ENCODE peak calls at places on chromosomes 7 and 10, in six cellular contexts. One of them, this sample, is unnamed. For H3K4me1 and H3K27me3, the result is how much of the 10 kb centered on the place peaks cover.

GRCh38 chr7:88306590-88307048 is at the start of gene STEAP4:
- DNase-seq in right cardiac atrium: peak
- DNase-seq in aorta: peak
- DNase-seq in psoas muscle: peak
- DNase-seq in mammary epithelial cell: peak
- DNase-seq in small intestine: peak
- DNase-seq in this sample: peak

GRCh38 chr7:31027161-31027965 is 24.7 kb upstream of the ADCYAP1R1 start:
- DNase-seq in small intestine: no peak
- DNase-seq in right cardiac atrium: no peak
- DNase-seq in mammary epithelial cell: no peak
- DNase-seq in psoas muscle: no peak
- DNase-seq in aorta: no peak
- DNase-seq in this sample: peak

GRCh38 chr10:2978111-2978510 is 89.2 kb upstream of the PFKP start:
- DNase-seq in small intestine: peak
- DNase-seq in aorta: no peak
- DNase-seq in right cardiac atrium: no peak
- DNase-seq in mammary epithelial cell: peak
- DNase-seq in psoas muscle: no peak
- DNase-seq in this sample: no peak

GRCh38 chr10:35276918-35277317 is 59.4 kb upstream of the CCNY start:
- DNase-seq in small intestine: no peak
- DNase-seq in psoas muscle: no peak
- DNase-seq in aorta: no peak
- DNase-seq in right cardiac atrium: no peak
- DNase-seq in mammary epithelial cell: no peak
- DNase-seq in this sample: no peak

GRCh38 chr7:39589323-39590111 is 23.3 kb downstream of the YAE1 start:
- DNase-seq in mammary epithelial cell: peak
- DNase-seq in small intestine: peak
- DNase-seq in psoas muscle: no peak
- DNase-seq in right cardiac atrium: no peak
- DNase-seq in aorta: no peak
- DNase-seq in this sample: peak

GRCh38 chr7:47611045-47611511 is 29.2 kb upstream of the TNS3 start:
- DNase-seq in right cardiac atrium: no peak
- DNase-seq in mammary epithelial cell: no peak
- DNase-seq in psoas muscle: no peak
- DNase-seq in aorta: no peak
- DNase-seq in small intestine: peak
- DNase-seq in this sample: no peak

GRCh38 chr7:117085769-117086463 is 132.6 kb downstream of the ST7 start:
- DNase-seq in psoas muscle: no peak
- DNase-seq in small intestine: no peak
- DNase-seq in aorta: no peak
- DNase-seq in mammary epithelial cell: peak
- DNase-seq in right cardiac atrium: no peak
- DNase-seq in this sample: no peak

GRCh38 chr10:61753453-61753852 is 90.7 kb downstream of the CABCOCO1 start:
- DNase-seq in small intestine: no peak
- DNase-seq in right cardiac atrium: no peak
- DNase-seq in mammary epithelial cell: no peak
- DNase-seq in aorta: no peak
- DNase-seq in psoas muscle: no peak
- DNase-seq in this sample: no peak

GRCh38 chr10:24603333-24603732 is 120.4 kb downstream of the ARHGAP21 start:
- DNase-seq in aorta: no peak
- DNase-seq in right cardiac atrium: no peak
- DNase-seq in mammary epithelial cell: peak
- DNase-seq in psoas muscle: no peak
- DNase-seq in small intestine: no peak
- DNase-seq in this sample: no peak

GRCh38 chr10:10092581-10092980 is 925.1 kb upstream of the CELF2 start:
- DNase-seq in small intestine: no peak
- DNase-seq in right cardiac atrium: peak
- DNase-seq in psoas muscle: no peak
- DNase-seq in aorta: no peak
- DNase-seq in mammary epithelial cell: no peak
- DNase-seq in this sample: no peak

GRCh38 chr7:95694334-95694733 is 78.0 kb upstream of the DYNC1I1 start:
- DNase-seq in right cardiac atrium: no peak
- DNase-seq in mammary epithelial cell: no peak
- DNase-seq in small intestine: no peak
- DNase-seq in aorta: no peak
- DNase-seq in psoas muscle: no peak
- DNase-seq in this sample: no peak

GRCh38 chr7:55016746-55017090 is 2.1 kb upstream of the EGFR start:
- DNase-seq in right cardiac atrium: no peak
- DNase-seq in mammary epithelial cell: no peak
- DNase-seq in aorta: no peak
- DNase-seq in small intestine: no peak
- DNase-seq in psoas muscle: no peak
- DNase-seq in this sample: no peak

GRCh38 chr10:71878327-71879034 is 27.4 kb upstream of the PSAP start:
- DNase-seq in psoas muscle: no peak
- DNase-seq in mammary epithelial cell: no peak
- DNase-seq in small intestine: no peak
- DNase-seq in aorta: no peak
- DNase-seq in right cardiac atrium: no peak
- DNase-seq in this sample: no peak

GRCh38 chr7:110442386-110442837 is 648.5 kb upstream of the LRRN3 start:
- DNase-seq in right cardiac atrium: no peak
- DNase-seq in small intestine: peak
- DNase-seq in psoas muscle: no peak
- DNase-seq in mammary epithelial cell: peak
- DNase-seq in aorta: no peak
- DNase-seq in this sample: no peak

GRCh38 chr10:137031-137430 is 1.8 kb downstream of the ZMYND11 start:
- DNase-seq in aorta: no peak
- DNase-seq in mammary epithelial cell: peak
- DNase-seq in psoas muscle: no peak
- DNase-seq in small intestine: peak
- DNase-seq in right cardiac atrium: no peak
- DNase-seq in this sample: no peak

GRCh38 chr7:84294907-84295455 is 100.4 kb upstream of the SEMA3A start:
- DNase-seq in aorta: no peak
- DNase-seq in small intestine: no peak
- DNase-seq in psoas muscle: no peak
- DNase-seq in right cardiac atrium: no peak
- DNase-seq in mammary epithelial cell: no peak
- DNase-seq in this sample: no peak

GRCh38 chr10:33396279-33396678 is 61.8 kb upstream of the NRP1 start:
- DNase-seq in small intestine: no peak
- DNase-seq in aorta: no peak
- DNase-seq in mammary epithelial cell: no peak
- DNase-seq in right cardiac atrium: no peak
- DNase-seq in psoas muscle: no peak
- DNase-seq in this sample: no peak

GRCh38 chr10:25696013-25696708 is 237.9 kb upstream of the MYO3A start:
- DNase-seq in aorta: no peak
- DNase-seq in small intestine: no peak
- DNase-seq in right cardiac atrium: no peak
- DNase-seq in mammary epithelial cell: no peak
- DNase-seq in psoas muscle: no peak
- DNase-seq in this sample: no peak

GRCh38 chr10:119201233-119201632 is 6.1 kb upstream of the GRK5 start:
- DNase-seq in right cardiac atrium: no peak
- DNase-seq in aorta: no peak
- DNase-seq in psoas muscle: no peak
- DNase-seq in small intestine: no peak
- DNase-seq in mammary epithelial cell: peak
- DNase-seq in this sample: no peak

GRCh38 chr10:7546365-7546967 is 120.3 kb downstream of the ITIH5 start:
- DNase-seq in mammary epithelial cell: no peak
- DNase-seq in right cardiac atrium: no peak
- DNase-seq in aorta: no peak
- DNase-seq in small intestine: no peak
- DNase-seq in psoas muscle: no peak
- DNase-seq in this sample: no peak

GRCh38 chr10:7542189-7542914 is 124.4 kb downstream of the ITIH5 start:
- DNase-seq in aorta: no peak
- DNase-seq in mammary epithelial cell: no peak
- DNase-seq in right cardiac atrium: no peak
- DNase-seq in psoas muscle: no peak
- DNase-seq in small intestine: no peak
- DNase-seq in this sample: no peak

GRCh38 chr10:7545256-7545655 is 121.5 kb downstream of the ITIH5 start:
- DNase-seq in right cardiac atrium: peak
- DNase-seq in aorta: no peak
- DNase-seq in psoas muscle: peak
- DNase-seq in mammary epithelial cell: no peak
- DNase-seq in small intestine: no peak
- DNase-seq in this sample: no peak

GRCh38 chr10:7541137-7542087 is 125.4 kb downstream of the ITIH5 start:
- DNase-seq in mammary epithelial cell: no peak
- DNase-seq in psoas muscle: peak
- DNase-seq in aorta: peak
- DNase-seq in right cardiac atrium: peak
- DNase-seq in small intestine: peak
- DNase-seq in this sample: peak

DNA sequence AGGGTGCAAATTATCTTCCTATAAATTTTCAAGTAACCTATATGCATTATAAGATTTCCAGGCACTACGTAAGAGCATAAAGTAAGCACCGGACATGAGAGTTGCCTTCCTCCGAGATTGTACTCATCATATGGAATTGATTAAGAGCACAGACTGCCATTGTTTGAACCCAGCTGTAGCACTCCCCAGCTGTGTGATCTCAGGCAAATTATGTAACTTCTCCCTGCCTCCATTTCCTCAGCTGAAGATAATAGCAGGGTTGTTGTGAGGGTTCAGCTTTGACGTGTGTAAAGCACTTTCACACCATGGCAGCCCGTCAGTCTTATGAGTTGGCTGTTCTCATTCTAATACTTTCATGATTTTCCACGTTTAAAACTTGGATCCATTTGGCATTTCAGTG is 122.6 kb downstream of the ITIH5 start:
- DNase-seq in small intestine: no peak
- DNase-seq in right cardiac atrium: no peak
- DNase-seq in mammary epithelial cell: no peak
- DNase-seq in psoas muscle: no peak
- DNase-seq in aorta: no peak
- DNase-seq in this sample: no peak
- H3K4me3 ChIP-seq in small intestine: no peak
- H3K4me3 ChIP-seq in right cardiac atrium: no peak
- H3K4me3 ChIP-seq in mammary epithelial cell: no peak
- H3K4me3 ChIP-seq in psoas muscle: no peak
- H3K4me3 ChIP-seq in aorta: no peak
- H3K4me3 ChIP-seq in this sample: no peak

DNA sequence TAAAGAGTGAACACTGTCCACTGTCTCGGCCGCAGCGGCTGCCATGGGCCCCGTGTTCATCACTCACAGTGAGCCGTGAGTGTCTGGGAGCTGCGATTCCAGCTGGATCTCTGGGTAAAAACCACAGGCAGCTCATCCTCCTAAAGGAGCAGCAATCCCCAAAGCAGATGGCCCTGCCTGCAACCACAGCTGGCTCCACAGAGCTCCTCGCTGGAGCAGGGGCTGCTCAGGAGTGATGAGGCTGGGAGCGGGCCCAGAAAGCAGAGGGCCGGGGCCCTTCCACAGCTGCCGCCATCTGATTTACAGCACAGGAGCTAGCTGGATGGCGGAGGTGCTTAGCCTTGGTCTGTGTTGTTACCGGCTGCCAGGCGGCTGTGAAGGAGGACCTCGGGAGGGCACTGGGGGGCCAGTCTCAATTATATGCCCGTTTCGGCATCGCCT is 6.6 kb upstream of the TMEM184A start:
- DNase-seq in mammary epithelial cell: no peak
- DNase-seq in right cardiac atrium: no peak
- DNase-seq in psoas muscle: peak
- DNase-seq in small intestine: no peak
- DNase-seq in aorta: no peak
- DNase-seq in this sample: no peak
- H3K4me1 ChIP-seq in mammary epithelial cell: under half
- H3K4me1 ChIP-seq in right cardiac atrium: under half
- H3K4me1 ChIP-seq in psoas muscle: under half
- H3K4me1 ChIP-seq in small intestine: under half
- H3K4me1 ChIP-seq in aorta: under half
- H3K4me1 ChIP-seq in this sample: under half

GRCh38 chr10:97180367-97180763 is 5.4 kb downstream of the SLIT1 start:
- DNase-seq in right cardiac atrium: no peak
- DNase-seq in aorta: no peak
- DNase-seq in psoas muscle: no peak
- DNase-seq in small intestine: no peak
- DNase-seq in mammary epithelial cell: no peak
- DNase-seq in this sample: no peak
- H3K27me3 ChIP-seq in right cardiac atrium: under half
- H3K27me3 ChIP-seq in aorta: under half
- H3K27me3 ChIP-seq in psoas muscle: under half
- H3K27me3 ChIP-seq in small intestine: under half
- H3K27me3 ChIP-seq in mammary epithelial cell: under half
- H3K27me3 ChIP-seq in this sample: half or more

GRCh38 chr7:33809218-33809617 is 96.1 kb upstream of the BMPER start:
- DNase-seq in psoas muscle: peak
- DNase-seq in right cardiac atrium: no peak
- DNase-seq in small intestine: no peak
- DNase-seq in mammary epithelial cell: no peak
- DNase-seq in aorta: no peak
- DNase-seq in this sample: no peak

GRCh38 chr7:33806284-33807157 is 98.8 kb upstream of the BMPER start:
- DNase-seq in psoas muscle: no peak
- DNase-seq in right cardiac atrium: peak
- DNase-seq in mammary epithelial cell: no peak
- DNase-seq in small intestine: no peak
- DNase-seq in aorta: peak
- DNase-seq in this sample: no peak

GRCh38 chr7:33805630-33806233 is 99.6 kb upstream of the BMPER start:
- DNase-seq in small intestine: no peak
- DNase-seq in right cardiac atrium: peak
- DNase-seq in aorta: peak
- DNase-seq in mammary epithelial cell: peak
- DNase-seq in psoas muscle: no peak
- DNase-seq in this sample: peak

GRCh38 chr7:33807158-33807530 is 98.2 kb upstream of the BMPER start:
- DNase-seq in psoas muscle: no peak
- DNase-seq in aorta: no peak
- DNase-seq in right cardiac atrium: no peak
- DNase-seq in mammary epithelial cell: no peak
- DNase-seq in small intestine: no peak
- DNase-seq in this sample: no peak

DNA sequence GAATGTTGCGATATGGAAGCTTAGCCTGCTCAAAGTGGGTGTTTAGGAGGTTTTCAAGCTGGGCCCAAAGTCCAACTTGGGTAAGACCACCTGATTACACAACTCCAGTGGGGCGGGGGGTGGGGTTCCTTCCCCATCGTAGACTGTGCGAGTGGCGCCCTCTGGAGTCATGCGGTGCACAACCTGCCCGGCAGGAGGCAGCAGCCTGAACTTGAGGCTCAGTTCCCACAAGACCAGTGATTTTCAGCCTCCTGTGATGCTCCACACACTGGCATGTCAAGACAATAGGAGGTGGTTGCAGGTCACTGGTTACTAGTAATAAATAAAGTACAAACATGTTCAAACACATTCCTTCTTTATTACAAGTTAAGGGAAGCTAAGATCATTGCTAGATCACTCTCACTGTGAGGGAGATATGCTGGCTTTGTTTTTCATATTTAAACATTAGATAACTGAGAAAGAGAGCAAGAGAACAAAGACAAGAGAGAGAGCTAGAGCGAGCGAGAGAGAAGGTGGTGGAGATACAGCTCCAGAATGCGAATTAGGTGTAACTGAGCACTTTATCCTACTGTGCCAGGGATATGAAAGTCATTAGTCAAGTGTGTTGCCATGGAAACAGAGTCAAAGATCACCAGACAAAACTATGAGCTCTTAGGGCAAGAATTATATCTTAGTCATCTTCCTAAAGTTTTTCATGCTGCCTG is 97.4 kb upstream of the BMPER start:
- DNase-seq in aorta: no peak
- DNase-seq in small intestine: peak
- DNase-seq in psoas muscle: no peak
- DNase-seq in mammary epithelial cell: peak
- DNase-seq in right cardiac atrium: no peak
- DNase-seq in this sample: no peak
- H3K4me3 ChIP-seq in aorta: no peak
- H3K4me3 ChIP-seq in small intestine: no peak
- H3K4me3 ChIP-seq in psoas muscle: no peak
- H3K4me3 ChIP-seq in mammary epithelial cell: no peak
- H3K4me3 ChIP-seq in right cardiac atrium: no peak
- H3K4me3 ChIP-seq in this sample: no peak